ENCODE peak calls at places on chromosomes 4 and X, in six cellular contexts. One of them, this sample, is unnamed.

GRCh38 chr4:71290481-71290880 is 48.3 kb upstream of the SLC4A4 start:
- DNase-seq in breast epithelium: no peak
- DNase-seq in tibial nerve: no peak
- DNase-seq in MM.1S: no peak
- DNase-seq in CD8-positive, alpha-beta T cell: no peak
- DNase-seq in ovary: no peak
- DNase-seq in this sample: no peak

GRCh38 chr4:70666369-70666768 is at the start of gene JCHAIN:
- DNase-seq in ovary: no peak
- DNase-seq in tibial nerve: no peak
- DNase-seq in MM.1S: peak; percentile 72
- DNase-seq in CD8-positive, alpha-beta T cell: no peak
- DNase-seq in breast epithelium: no peak
- DNase-seq in this sample: no peak

GRCh38 chrX:108224727-108225455 is 133.3 kb downstream of the ATG4A start:
- DNase-seq in CD8-positive, alpha-beta T cell: no peak
- DNase-seq in breast epithelium: no peak
- DNase-seq in MM.1S: peak; percentile 24
- DNase-seq in tibial nerve: no peak
- DNase-seq in ovary: no peak
- DNase-seq in this sample: no peak

GRCh38 chr4:2663275-2663674 is 92.9 kb downstream of the TNIP2 start:
- DNase-seq in breast epithelium: no peak
- DNase-seq in ovary: no peak
- DNase-seq in CD8-positive, alpha-beta T cell: no peak
- DNase-seq in MM.1S: no peak
- DNase-seq in tibial nerve: no peak
- DNase-seq in this sample: no peak

GRCh38 chrX:40094041-40094899 is 3.5 kb downstream of the BCOR start:
- DNase-seq in CD8-positive, alpha-beta T cell: peak; percentile 20
- DNase-seq in ovary: no peak
- DNase-seq in breast epithelium: no peak
- DNase-seq in MM.1S: peak; percentile 47
- DNase-seq in tibial nerve: peak; percentile 51
- DNase-seq in this sample: peak; percentile 62

GRCh38 chrX:16002185-16002584 is 121.2 kb upstream of the GRPR start:
- DNase-seq in ovary: no peak
- DNase-seq in MM.1S: no peak
- DNase-seq in CD8-positive, alpha-beta T cell: no peak
- DNase-seq in breast epithelium: no peak
- DNase-seq in tibial nerve: no peak
- DNase-seq in this sample: no peak

GRCh38 chr4:93731448-93731847 is 97.1 kb upstream of the ATOH1 start:
- DNase-seq in MM.1S: no peak
- DNase-seq in ovary: no peak
- DNase-seq in CD8-positive, alpha-beta T cell: no peak
- DNase-seq in tibial nerve: no peak
- DNase-seq in breast epithelium: no peak
- DNase-seq in this sample: no peak

GRCh38 chr4:175639346-175639745 is 172.7 kb downstream of the GPM6A start:
- DNase-seq in CD8-positive, alpha-beta T cell: no peak
- DNase-seq in ovary: no peak
- DNase-seq in MM.1S: no peak
- DNase-seq in tibial nerve: no peak
- DNase-seq in breast epithelium: no peak
- DNase-seq in this sample: no peak

GRCh38 chr4:175071123-175071522 is 153.0 kb downstream of the ADAM29 start:
- DNase-seq in ovary: no peak
- DNase-seq in tibial nerve: no peak
- DNase-seq in MM.1S: no peak
- DNase-seq in CD8-positive, alpha-beta T cell: no peak
- DNase-seq in breast epithelium: no peak
- DNase-seq in this sample: no peak

GRCh38 chr4:121428721-121429120 is 47.9 kb upstream of the QRFPR start:
- DNase-seq in CD8-positive, alpha-beta T cell: no peak
- DNase-seq in breast epithelium: no peak
- DNase-seq in tibial nerve: no peak
- DNase-seq in ovary: no peak
- DNase-seq in MM.1S: no peak
- DNase-seq in this sample: no peak

GRCh38 chr4:56134272-56134671 is 185.5 kb downstream of the CEP135 start:
- DNase-seq in tibial nerve: no peak
- DNase-seq in CD8-positive, alpha-beta T cell: no peak
- DNase-seq in breast epithelium: no peak
- DNase-seq in ovary: no peak
- DNase-seq in MM.1S: no peak
- DNase-seq in this sample: no peak

GRCh38 chr4:94548571-94548970 is 96.8 kb downstream of the PDLIM5 start:
- DNase-seq in CD8-positive, alpha-beta T cell: no peak
- DNase-seq in tibial nerve: no peak
- DNase-seq in MM.1S: no peak
- DNase-seq in ovary: no peak
- DNase-seq in breast epithelium: no peak
- DNase-seq in this sample: peak; percentile 56

GRCh38 chrX:44828008-44828605 is 15.7 kb upstream of the DUSP21 start:
- DNase-seq in breast epithelium: no peak
- DNase-seq in CD8-positive, alpha-beta T cell: no peak
- DNase-seq in ovary: no peak
- DNase-seq in tibial nerve: no peak
- DNase-seq in MM.1S: no peak
- DNase-seq in this sample: peak; percentile 17

GRCh38 chr4:141246683-141247429 is 26.2 kb downstream of the ZNF330 start:
- DNase-seq in breast epithelium: no peak
- DNase-seq in MM.1S: no peak
- DNase-seq in CD8-positive, alpha-beta T cell: no peak
- DNase-seq in tibial nerve: no peak
- DNase-seq in ovary: no peak
- DNase-seq in this sample: no peak

GRCh38 chr4:3713346-3713745 is 52.8 kb upstream of the ADRA2C start:
- DNase-seq in MM.1S: no peak
- DNase-seq in tibial nerve: no peak
- DNase-seq in CD8-positive, alpha-beta T cell: no peak
- DNase-seq in ovary: peak; percentile 3
- DNase-seq in breast epithelium: no peak
- DNase-seq in this sample: no peak

GRCh38 chr4:1412376-1413220 is 6.4 kb upstream of the NKX1-1 start:
- DNase-seq in breast epithelium: peak; percentile 34
- DNase-seq in MM.1S: no peak
- DNase-seq in ovary: no peak
- DNase-seq in CD8-positive, alpha-beta T cell: no peak
- DNase-seq in tibial nerve: no peak
- DNase-seq in this sample: no peak

GRCh38 chr4:76851375-76851774 is 46.6 kb downstream of the SOWAHB start:
- DNase-seq in CD8-positive, alpha-beta T cell: no peak
- DNase-seq in breast epithelium: no peak
- DNase-seq in MM.1S: no peak
- DNase-seq in ovary: no peak
- DNase-seq in tibial nerve: no peak
- DNase-seq in this sample: no peak

GRCh38 chrX:10034740-10035260 is 67.6 kb downstream of the CLDN34 start:
- DNase-seq in ovary: no peak
- DNase-seq in CD8-positive, alpha-beta T cell: no peak
- DNase-seq in tibial nerve: no peak
- DNase-seq in breast epithelium: no peak
- DNase-seq in MM.1S: no peak
- DNase-seq in this sample: no peak

GRCh38 chr4:27381806-27382205 is 521.2 kb downstream of the STIM2 start:
- DNase-seq in MM.1S: no peak
- DNase-seq in tibial nerve: no peak
- DNase-seq in CD8-positive, alpha-beta T cell: no peak
- DNase-seq in ovary: no peak
- DNase-seq in breast epithelium: no peak
- DNase-seq in this sample: no peak

GRCh38 chr4:126242679-126243390 is 928.1 kb downstream of the FAT4 start:
- DNase-seq in breast epithelium: no peak
- DNase-seq in tibial nerve: peak; percentile 23
- DNase-seq in MM.1S: no peak
- DNase-seq in ovary: no peak
- DNase-seq in CD8-positive, alpha-beta T cell: no peak
- DNase-seq in this sample: peak; percentile 58

GRCh38 chr4:22634541-22635181 is 58.1 kb upstream of the GBA3 start:
- DNase-seq in tibial nerve: no peak
- DNase-seq in MM.1S: no peak
- DNase-seq in ovary: no peak
- DNase-seq in breast epithelium: no peak
- DNase-seq in CD8-positive, alpha-beta T cell: no peak
- DNase-seq in this sample: no peak

GRCh38 chrX:129568349-129568748 is 28.3 kb downstream of the OCRL start:
- DNase-seq in tibial nerve: no peak
- DNase-seq in CD8-positive, alpha-beta T cell: no peak
- DNase-seq in ovary: no peak
- DNase-seq in MM.1S: no peak
- DNase-seq in breast epithelium: no peak
- DNase-seq in this sample: no peak

GRCh38 chrX:16993791-16994318 is 47.4 kb downstream of the REPS2 start:
- DNase-seq in breast epithelium: no peak
- DNase-seq in CD8-positive, alpha-beta T cell: no peak
- DNase-seq in MM.1S: no peak
- DNase-seq in tibial nerve: no peak
- DNase-seq in ovary: no peak
- DNase-seq in this sample: no peak

GRCh38 chrX:153776611-153777045 is 4.2 kb upstream of the SRPK3 start:
- DNase-seq in tibial nerve: no peak
- DNase-seq in MM.1S: no peak
- DNase-seq in ovary: no peak
- DNase-seq in breast epithelium: no peak
- DNase-seq in CD8-positive, alpha-beta T cell: no peak
- DNase-seq in this sample: peak; percentile 12

GRCh38 chr4:87489678-87490077 is 39.5 kb downstream of the SPARCL1 start:
- DNase-seq in CD8-positive, alpha-beta T cell: no peak
- DNase-seq in MM.1S: no peak
- DNase-seq in tibial nerve: no peak
- DNase-seq in breast epithelium: no peak
- DNase-seq in ovary: no peak
- DNase-seq in this sample: no peak

GRCh38 chr4:138736362-138736761 is 279.2 kb upstream of the NOCT start:
- DNase-seq in CD8-positive, alpha-beta T cell: no peak
- DNase-seq in ovary: no peak
- DNase-seq in tibial nerve: no peak
- DNase-seq in MM.1S: no peak
- DNase-seq in breast epithelium: no peak
- DNase-seq in this sample: no peak

GRCh38 chr4:100299019-100299418 is 108.8 kb upstream of the DDIT4L start:
- DNase-seq in MM.1S: no peak
- DNase-seq in tibial nerve: peak; percentile 26
- DNase-seq in ovary: peak; percentile 23
- DNase-seq in breast epithelium: no peak
- DNase-seq in CD8-positive, alpha-beta T cell: no peak
- DNase-seq in this sample: no peak

GRCh38 chr4:99402765-99403164 is 32.4 kb downstream of the ADH7 start:
- DNase-seq in ovary: no peak
- DNase-seq in CD8-positive, alpha-beta T cell: no peak
- DNase-seq in tibial nerve: no peak
- DNase-seq in MM.1S: no peak
- DNase-seq in breast epithelium: no peak
- DNase-seq in this sample: no peak

GRCh38 chrX:74536142-74537010 is 78.0 kb downstream of the RLIM start:
- DNase-seq in breast epithelium: peak; percentile 62
- DNase-seq in CD8-positive, alpha-beta T cell: peak; percentile 21
- DNase-seq in tibial nerve: peak; percentile 59
- DNase-seq in MM.1S: peak; percentile 57
- DNase-seq in ovary: peak; percentile 92
- DNase-seq in this sample: peak; percentile 91

GRCh38 chr4:1053080-1053661 is 41.7 kb downstream of the FGFRL1 start:
- DNase-seq in tibial nerve: no peak
- DNase-seq in ovary: no peak
- DNase-seq in MM.1S: no peak
- DNase-seq in CD8-positive, alpha-beta T cell: no peak
- DNase-seq in breast epithelium: peak; percentile 56
- DNase-seq in this sample: no peak

GRCh38 chrX:48520455-48520854 is 1.2 kb upstream of the EBP start:
- DNase-seq in tibial nerve: no peak
- DNase-seq in ovary: no peak
- DNase-seq in CD8-positive, alpha-beta T cell: no peak
- DNase-seq in breast epithelium: no peak
- DNase-seq in MM.1S: no peak
- DNase-seq in this sample: no peak

GRCh38 chr4:156677136-156677535 is 294.5 kb downstream of the PDGFC start:
- DNase-seq in tibial nerve: no peak
- DNase-seq in CD8-positive, alpha-beta T cell: no peak
- DNase-seq in breast epithelium: no peak
- DNase-seq in ovary: no peak
- DNase-seq in MM.1S: peak; percentile 57
- DNase-seq in this sample: no peak
- TF ChIP-seq CTCF in tibial nerve: no peak
- TF ChIP-seq CTCF in CD8-positive, alpha-beta T cell: no peak
- TF ChIP-seq CTCF in breast epithelium: no peak
- TF ChIP-seq CTCF in ovary: no peak
- TF ChIP-seq CTCF in MM.1S: peak; percentile 50
- TF ChIP-seq CTCF in this sample: no peak

GRCh38 chrX:100649550-100650356 is 5.8 kb downstream of the SRPX2 start:
- DNase-seq in CD8-positive, alpha-beta T cell: no peak
- DNase-seq in tibial nerve: peak; percentile 79
- DNase-seq in ovary: peak; percentile 60
- DNase-seq in breast epithelium: no peak
- DNase-seq in MM.1S: no peak
- DNase-seq in this sample: peak; percentile 77
- TF ChIP-seq CTCF in CD8-positive, alpha-beta T cell: no peak
- TF ChIP-seq CTCF in tibial nerve: no peak
- TF ChIP-seq CTCF in ovary: no peak
- TF ChIP-seq CTCF in breast epithelium: no peak
- TF ChIP-seq CTCF in MM.1S: no peak
- TF ChIP-seq CTCF in this sample: no peak

GRCh38 chr4:170008376-170008775 is 17.8 kb downstream of the MFAP3L start:
- DNase-seq in tibial nerve: no peak
- DNase-seq in ovary: no peak
- DNase-seq in CD8-positive, alpha-beta T cell: no peak
- DNase-seq in breast epithelium: no peak
- DNase-seq in MM.1S: peak; percentile 66
- DNase-seq in this sample: no peak
- TF ChIP-seq CTCF in tibial nerve: no peak
- TF ChIP-seq CTCF in ovary: no peak
- TF ChIP-seq CTCF in CD8-positive, alpha-beta T cell: no peak
- TF ChIP-seq CTCF in breast epithelium: no peak
- TF ChIP-seq CTCF in MM.1S: peak; percentile 40
- TF ChIP-seq CTCF in this sample: no peak

GRCh38 chrX:70168238-70169188 is 8.8 kb upstream of the DGAT2L6 start:
- DNase-seq in MM.1S: no peak
- DNase-seq in tibial nerve: no peak
- DNase-seq in ovary: peak; percentile 35
- DNase-seq in CD8-positive, alpha-beta T cell: no peak
- DNase-seq in breast epithelium: no peak
- DNase-seq in this sample: peak; percentile 19
- TF ChIP-seq CTCF in MM.1S: no peak
- TF ChIP-seq CTCF in tibial nerve: no peak
- TF ChIP-seq CTCF in ovary: no peak
- TF ChIP-seq CTCF in CD8-positive, alpha-beta T cell: no peak
- TF ChIP-seq CTCF in breast epithelium: no peak
- TF ChIP-seq CTCF in this sample: no peak

GRCh38 chr4:129446074-129446473 is 350.1 kb downstream of the C4orf33 start:
- DNase-seq in MM.1S: no peak
- DNase-seq in ovary: no peak
- DNase-seq in tibial nerve: no peak
- DNase-seq in CD8-positive, alpha-beta T cell: no peak
- DNase-seq in breast epithelium: no peak
- DNase-seq in this sample: peak; percentile 7
- TF ChIP-seq CTCF in MM.1S: no peak
- TF ChIP-seq CTCF in ovary: no peak
- TF ChIP-seq CTCF in tibial nerve: no peak
- TF ChIP-seq CTCF in CD8-positive, alpha-beta T cell: no peak
- TF ChIP-seq CTCF in breast epithelium: no peak
- TF ChIP-seq CTCF in this sample: no peak

GRCh38 chrX:12497832-12498591 is 293.2 kb upstream of the PRPS2 start:
- DNase-seq in tibial nerve: no peak
- DNase-seq in CD8-positive, alpha-beta T cell: no peak
- DNase-seq in MM.1S: no peak
- DNase-seq in breast epithelium: no peak
- DNase-seq in ovary: no peak
- DNase-seq in this sample: no peak
- TF ChIP-seq CTCF in tibial nerve: no peak
- TF ChIP-seq CTCF in CD8-positive, alpha-beta T cell: no peak
- TF ChIP-seq CTCF in MM.1S: peak; percentile 54
- TF ChIP-seq CTCF in breast epithelium: no peak
- TF ChIP-seq CTCF in ovary: no peak
- TF ChIP-seq CTCF in this sample: peak; percentile 8

This sample was measured in psoas muscle.